ENCODE peak calls at places on chromosomes 2 and 18, in eight cellular contexts. One of them, this sample, is unnamed.

GRCh38 chr2:14263053-14263452 is 369.5 kb upstream of the LRATD1 start:
- DNase-seq in WTC11: no peak
- DNase-seq in Kasumi-1: no peak
- DNase-seq in omental fat pad: no peak
- DNase-seq in aorta: no peak
- DNase-seq in mucosa of gallbladder: no peak
- DNase-seq in caudate nucleus: no peak
- DNase-seq in fibroblast of lung: no peak
- DNase-seq in this sample: no peak

GRCh38 chr2:122366427-122366826 is 611.0 kb downstream of the TSN start:
- DNase-seq in WTC11: no peak
- DNase-seq in Kasumi-1: no peak
- DNase-seq in omental fat pad: no peak
- DNase-seq in aorta: no peak
- DNase-seq in mucosa of gallbladder: no peak
- DNase-seq in caudate nucleus: no peak
- DNase-seq in fibroblast of lung: no peak
- DNase-seq in this sample: no peak

GRCh38 chr2:128324008-128324896 is 5.6 kb upstream of the HS6ST1 start:
- DNase-seq in WTC11: peak; percentile 11
- DNase-seq in Kasumi-1: no peak
- DNase-seq in omental fat pad: no peak
- DNase-seq in aorta: peak; percentile 41
- DNase-seq in mucosa of gallbladder: no peak
- DNase-seq in caudate nucleus: no peak
- DNase-seq in fibroblast of lung: no peak
- DNase-seq in this sample: peak; percentile 16

GRCh38 chr2:120732506-120733237 is 3.0 kb upstream of the GLI2 start:
- DNase-seq in WTC11: no peak
- DNase-seq in Kasumi-1: no peak
- DNase-seq in omental fat pad: no peak
- DNase-seq in aorta: no peak
- DNase-seq in mucosa of gallbladder: no peak
- DNase-seq in caudate nucleus: no peak
- DNase-seq in fibroblast of lung: no peak
- DNase-seq in this sample: no peak

GRCh38 chr2:2823061-2823753 is 492.1 kb upstream of the MYT1L start:
- DNase-seq in WTC11: no peak
- DNase-seq in Kasumi-1: no peak
- DNase-seq in omental fat pad: no peak
- DNase-seq in aorta: no peak
- DNase-seq in mucosa of gallbladder: no peak
- DNase-seq in caudate nucleus: no peak
- DNase-seq in fibroblast of lung: no peak
- DNase-seq in this sample: no peak

GRCh38 chr2:45612741-45613140 is 1.7 kb upstream of the SRBD1 start:
- DNase-seq in WTC11: no peak
- DNase-seq in Kasumi-1: no peak
- DNase-seq in omental fat pad: no peak
- DNase-seq in aorta: no peak
- DNase-seq in mucosa of gallbladder: no peak
- DNase-seq in caudate nucleus: no peak
- DNase-seq in fibroblast of lung: no peak
- DNase-seq in this sample: no peak

GRCh38 chr2:53867773-53868172 is 8.0 kb upstream of the GPR75 start:
- DNase-seq in WTC11: no peak
- DNase-seq in Kasumi-1: no peak
- DNase-seq in omental fat pad: no peak
- DNase-seq in aorta: no peak
- DNase-seq in mucosa of gallbladder: no peak
- DNase-seq in caudate nucleus: no peak
- DNase-seq in fibroblast of lung: no peak
- DNase-seq in this sample: no peak

GRCh38 chr2:96656540-96656939 is 14.0 kb downstream of the FER1L5 start:
- DNase-seq in WTC11: no peak
- DNase-seq in Kasumi-1: peak; percentile 50
- DNase-seq in omental fat pad: no peak
- DNase-seq in aorta: no peak
- DNase-seq in mucosa of gallbladder: no peak
- DNase-seq in caudate nucleus: no peak
- DNase-seq in fibroblast of lung: no peak
- DNase-seq in this sample: no peak

GRCh38 chr2:63850204-63850571 is 8.5 kb downstream of the UGP2 start:
- DNase-seq in WTC11: no peak
- DNase-seq in Kasumi-1: no peak
- DNase-seq in omental fat pad: no peak
- DNase-seq in aorta: no peak
- DNase-seq in mucosa of gallbladder: no peak
- DNase-seq in caudate nucleus: no peak
- DNase-seq in fibroblast of lung: no peak
- DNase-seq in this sample: no peak

GRCh38 chr2:15939556-15939853 is 845 bp upstream of the MYCN start:
- DNase-seq in WTC11: peak; percentile 82
- DNase-seq in Kasumi-1: no peak
- DNase-seq in omental fat pad: no peak
- DNase-seq in aorta: peak; percentile 67
- DNase-seq in mucosa of gallbladder: no peak
- DNase-seq in caudate nucleus: no peak
- DNase-seq in fibroblast of lung: peak; percentile 35
- DNase-seq in this sample: no peak

GRCh38 chr2:66428986-66429612 is 5.8 kb upstream of the MEIS1 start:
- DNase-seq in WTC11: no peak
- DNase-seq in Kasumi-1: peak; percentile 73
- DNase-seq in omental fat pad: no peak
- DNase-seq in aorta: no peak
- DNase-seq in mucosa of gallbladder: no peak
- DNase-seq in caudate nucleus: no peak
- DNase-seq in fibroblast of lung: peak; percentile 55
- DNase-seq in this sample: no peak

GRCh38 chr2:205660521-205661124 is 21.7 kb upstream of the NRP2 start:
- DNase-seq in WTC11: no peak
- DNase-seq in Kasumi-1: peak; percentile 6
- DNase-seq in omental fat pad: no peak
- DNase-seq in aorta: no peak
- DNase-seq in mucosa of gallbladder: no peak
- DNase-seq in caudate nucleus: no peak
- DNase-seq in fibroblast of lung: peak; percentile 97
- DNase-seq in this sample: peak; percentile 50

GRCh38 chr18:77548790-77549420 is 299.3 kb downstream of the GALR1 start:
- DNase-seq in WTC11: no peak
- DNase-seq in Kasumi-1: no peak
- DNase-seq in omental fat pad: no peak
- DNase-seq in aorta: no peak
- DNase-seq in mucosa of gallbladder: no peak
- DNase-seq in caudate nucleus: no peak
- DNase-seq in fibroblast of lung: no peak
- DNase-seq in this sample: no peak

GRCh38 chr2:187403568-187404260 is 44.3 kb downstream of the CALCRL start:
- DNase-seq in WTC11: no peak
- DNase-seq in Kasumi-1: no peak
- DNase-seq in omental fat pad: no peak
- DNase-seq in aorta: no peak
- DNase-seq in mucosa of gallbladder: no peak
- DNase-seq in caudate nucleus: no peak
- DNase-seq in fibroblast of lung: peak; percentile 44
- DNase-seq in this sample: no peak

GRCh38 chr2:121212661-121213325 is 72.2 kb downstream of the TFCP2L1 start:
- DNase-seq in WTC11: no peak
- DNase-seq in Kasumi-1: no peak
- DNase-seq in omental fat pad: no peak
- DNase-seq in aorta: no peak
- DNase-seq in mucosa of gallbladder: no peak
- DNase-seq in caudate nucleus: no peak
- DNase-seq in fibroblast of lung: no peak
- DNase-seq in this sample: no peak

GRCh38 chr18:36974686-36975085 is 145.8 kb downstream of the KIAA1328 start:
- DNase-seq in WTC11: no peak
- DNase-seq in Kasumi-1: no peak
- DNase-seq in omental fat pad: no peak
- DNase-seq in aorta: no peak
- DNase-seq in mucosa of gallbladder: no peak
- DNase-seq in caudate nucleus: no peak
- DNase-seq in fibroblast of lung: no peak
- DNase-seq in this sample: no peak

GRCh38 chr2:36700311-36700710 is 3.8 kb downstream of the VIT start:
- DNase-seq in WTC11: no peak
- DNase-seq in Kasumi-1: no peak
- DNase-seq in omental fat pad: no peak
- DNase-seq in aorta: no peak
- DNase-seq in mucosa of gallbladder: no peak
- DNase-seq in caudate nucleus: no peak
- DNase-seq in fibroblast of lung: no peak
- DNase-seq in this sample: no peak

GRCh38 chr2:96065381-96065930 is 30.7 kb upstream of the GPAT2 start:
- DNase-seq in WTC11: no peak
- DNase-seq in Kasumi-1: no peak
- DNase-seq in omental fat pad: no peak
- DNase-seq in aorta: peak; percentile 24
- DNase-seq in mucosa of gallbladder: no peak
- DNase-seq in caudate nucleus: no peak
- DNase-seq in fibroblast of lung: no peak
- DNase-seq in this sample: no peak

GRCh38 chr18:28183418-28184078 is 6.6 kb upstream of the CDH2 start:
- DNase-seq in WTC11: no peak
- DNase-seq in Kasumi-1: no peak
- DNase-seq in omental fat pad: no peak
- DNase-seq in aorta: no peak
- DNase-seq in mucosa of gallbladder: no peak
- DNase-seq in caudate nucleus: no peak
- DNase-seq in fibroblast of lung: peak; percentile 65
- DNase-seq in this sample: no peak

GRCh38 chr2:197212344-197213262 is 98.0 kb downstream of the ANKRD44 start:
- DNase-seq in WTC11: no peak
- DNase-seq in Kasumi-1: no peak
- DNase-seq in omental fat pad: no peak
- DNase-seq in aorta: no peak
- DNase-seq in mucosa of gallbladder: no peak
- DNase-seq in caudate nucleus: no peak
- DNase-seq in fibroblast of lung: peak; percentile 54
- DNase-seq in this sample: no peak